ENCODE peak calls at places on chromosomes 7 and 10, in five cellular contexts. D is activated T-cell treated with anti-CD3 and anti-CD28 coated beads for 1 hour; J is activated CD8-positive, alpha-beta memory T cell treated with anti-CD3 and anti-CD28 coated beads for 24 hours; M is activated T-helper 1 cell treated with Interleukin-2 at 50 U/mL for 16 hours; W is GM12891. S is an unnamed sample.

GRCh38 chr10:13311177-13311575 is 11.3 kb upstream of the PHYH start:
- DNase-seq in D (no peak), J (no peak), M (no peak), W (no peak), S (no peak)

GRCh38 chr10:6211341-6212265 is 8.9 kb downstream of the PFKFB3 start:
- DNase-seq in D (no peak), J (no peak), M (no peak), W (no peak), S (no peak)

GRCh38 chr10:123808286-123808685 is 83.3 kb downstream of the CPXM2 start:
- DNase-seq in D (no peak), J (no peak), M (no peak), W (no peak), S (no peak)

GRCh38 chr10:35641430-35642015 is 573 bp downstream of the FZD8 start:
- DNase-seq in D (no peak), J (peak; percentile 62), M (no peak), W (peak; percentile 32), S (no peak)

GRCh38 chr10:28815681-28816080 is 138.4 kb downstream of the BAMBI start:
- DNase-seq in D (no peak), J (no peak), M (no peak), W (no peak), S (no peak)

GRCh38 chr10:12387561-12388210 is 38.3 kb downstream of the CAMK1D start:
- DNase-seq in D (no peak), J (peak; percentile 37), M (no peak), W (no peak), S (no peak)

GRCh38 chr7:68700414-68700813 is 897.9 kb upstream of the AUTS2 start:
- DNase-seq in D (no peak), J (no peak), M (no peak), W (no peak), S (peak; percentile 71)

GRCh38 chr10:50990568-50991495 is 83.5 kb upstream of the PRKG1 start:
- DNase-seq in D (no peak), J (no peak), M (no peak), W (no peak), S (peak; percentile 83)

GRCh38 chr7:51186531-51186930 is 130.1 kb downstream of the COBL start:
- DNase-seq in D (no peak), J (no peak), M (no peak), W (no peak), S (no peak)

GRCh38 chr10:110632591-110633215 is 11.4 kb upstream of the RBM20 start:
- DNase-seq in D (no peak), J (no peak), M (no peak), W (no peak), S (no peak)

GRCh38 chr10:14487511-14487909 is 156.8 kb upstream of the FRMD4A start:
- DNase-seq in D (no peak), J (no peak), M (no peak), W (no peak), S (no peak)

GRCh38 chr7:425794-426188 is 93.9 kb downstream of the PDGFA start:
- DNase-seq in D (no peak), J (no peak), M (no peak), W (no peak), S (no peak)

GRCh38 chr10:128859738-128860386 is 607.2 kb upstream of the MGMT start:
- DNase-seq in D (no peak), J (no peak), M (no peak), W (peak; percentile 16), S (no peak)

GRCh38 chr10:6056411-6057135 is 5.6 kb downstream of the IL2RA start:
- DNase-seq in D (no peak), J (peak; percentile 55), M (no peak), W (no peak), S (no peak)

GRCh38 chr7:124777268-124777667 is 11.7 kb upstream of the GPR37 start:
- DNase-seq in D (no peak), J (no peak), M (no peak), W (no peak), S (no peak)

GRCh38 chr7:133054167-133054840 is 27.6 kb downstream of the CHCHD3 start:
- DNase-seq in D (no peak), J (no peak), M (no peak), W (no peak), S (no peak)

GRCh38 chr10:104337527-104337984 is 709 bp downstream of the ITPRIP start:
- DNase-seq in D (no peak), J (no peak), M (no peak), W (no peak), S (no peak)

GRCh38 chr7:100467638-100468373 is 3.7 kb upstream of the SPACDR start:
- DNase-seq in D (no peak), J (no peak), M (no peak), W (no peak), S (no peak)

GRCh38 chr10:121368347-121369025 is 229.8 kb downstream of the FGFR2 start:
- DNase-seq in D (no peak), J (no peak), M (no peak), W (no peak), S (no peak)

GRCh38 chr7:22979861-22980260 is 34.1 kb downstream of the HYCC1 start:
- DNase-seq in D (no peak), J (no peak), M (no peak), W (no peak), S (no peak)

S was measured in AG04449.